ENCODE peak calls at places on chromosomes 1 and 21, in five cellular contexts. One of them, this sample, is unnamed.

GRCh38 chr1:3775498-3776230 is 3.1 kb downstream of the SMIM1 start:
- DNase-seq in SK-N-SH: peak
- DNase-seq in GM12878: no peak
- DNase-seq in K562: peak
- DNase-seq in H1: peak
- DNase-seq in this sample: peak

GRCh38 chr1:28983509-28984310 is 69.3 kb downstream of the EPB41 start:
- DNase-seq in K562: no peak
- DNase-seq in SK-N-SH: no peak
- DNase-seq in H1: no peak
- DNase-seq in GM12878: no peak
- DNase-seq in this sample: no peak

GRCh38 chr1:205301220-205301821 is 20.2 kb downstream of the NUAK2 start:
- DNase-seq in SK-N-SH: no peak
- DNase-seq in K562: no peak
- DNase-seq in GM12878: no peak
- DNase-seq in H1: peak
- DNase-seq in this sample: no peak

GRCh38 chr1:224266105-224266935 is 63.7 kb downstream of the NVL start:
- DNase-seq in SK-N-SH: no peak
- DNase-seq in K562: no peak
- DNase-seq in GM12878: peak
- DNase-seq in H1: no peak
- DNase-seq in this sample: no peak

GRCh38 chr1:12528021-12528852 is 89.8 kb downstream of the DHRS3 start:
- DNase-seq in SK-N-SH: no peak
- DNase-seq in H1: no peak
- DNase-seq in K562: peak
- DNase-seq in GM12878: no peak
- DNase-seq in this sample: peak

GRCh38 chr1:41673355-41673754 is 188.9 kb upstream of the EDN2 start:
- DNase-seq in H1: no peak
- DNase-seq in SK-N-SH: no peak
- DNase-seq in GM12878: peak
- DNase-seq in K562: no peak
- DNase-seq in this sample: no peak

GRCh38 chr1:119702384-119702783 is 9.3 kb upstream of the PHGDH start:
- DNase-seq in H1: no peak
- DNase-seq in GM12878: no peak
- DNase-seq in K562: no peak
- DNase-seq in SK-N-SH: no peak
- DNase-seq in this sample: no peak

GRCh38 chr1:94727846-94728715 is 92.1 kb upstream of the SLC44A3 start:
- DNase-seq in GM12878: no peak
- DNase-seq in K562: no peak
- DNase-seq in SK-N-SH: no peak
- DNase-seq in H1: no peak
- DNase-seq in this sample: no peak

GRCh38 chr21:29181799-29182470 is 51.5 kb downstream of the MAP3K7CL start:
- DNase-seq in SK-N-SH: no peak
- DNase-seq in H1: no peak
- DNase-seq in GM12878: no peak
- DNase-seq in K562: peak
- DNase-seq in this sample: no peak

GRCh38 chr1:19974822-19975416 is 4.5 kb downstream of the PLA2G2A start:
- DNase-seq in H1: peak
- DNase-seq in GM12878: no peak
- DNase-seq in K562: peak
- DNase-seq in SK-N-SH: peak
- DNase-seq in this sample: peak

GRCh38 chr21:42574234-42575027 is 60.8 kb downstream of the SLC37A1 start:
- DNase-seq in GM12878: no peak
- DNase-seq in SK-N-SH: peak
- DNase-seq in K562: peak
- DNase-seq in H1: no peak
- DNase-seq in this sample: no peak

GRCh38 chr1:167105150-167105840 is 11.4 kb downstream of the STYXL2 start:
- DNase-seq in SK-N-SH: no peak
- DNase-seq in H1: no peak
- DNase-seq in K562: no peak
- DNase-seq in GM12878: no peak
- DNase-seq in this sample: no peak

GRCh38 chr1:36576677-36577076 is 94.0 kb upstream of the CSF3R start:
- DNase-seq in GM12878: no peak
- DNase-seq in SK-N-SH: no peak
- DNase-seq in H1: no peak
- DNase-seq in K562: no peak
- DNase-seq in this sample: no peak

GRCh38 chr1:41513388-41513745 is 28.9 kb upstream of the EDN2 start:
- DNase-seq in H1: no peak
- DNase-seq in K562: peak
- DNase-seq in GM12878: no peak
- DNase-seq in SK-N-SH: peak
- DNase-seq in this sample: no peak

GRCh38 chr1:169146536-169147214 is 40.2 kb downstream of the ATP1B1 start:
- DNase-seq in GM12878: no peak
- DNase-seq in SK-N-SH: no peak
- DNase-seq in H1: no peak
- DNase-seq in K562: no peak
- DNase-seq in this sample: no peak

GRCh38 chr21:32332463-32332951 is 33.9 kb downstream of the MRAP start:
- DNase-seq in H1: no peak
- DNase-seq in K562: no peak
- DNase-seq in GM12878: peak
- DNase-seq in SK-N-SH: no peak
- DNase-seq in this sample: no peak

GRCh38 chr1:225437710-225438437 is 10.0 kb upstream of the LBR start:
- DNase-seq in H1: no peak
- DNase-seq in GM12878: no peak
- DNase-seq in SK-N-SH: no peak
- DNase-seq in K562: peak
- DNase-seq in this sample: no peak

GRCh38 chr1:247329097-247329617 is 2.5 kb downstream of the ZNF496 start:
- DNase-seq in K562: no peak
- DNase-seq in GM12878: no peak
- DNase-seq in SK-N-SH: no peak
- DNase-seq in H1: no peak
- DNase-seq in this sample: no peak

GRCh38 chr1:247331526-247332214 is at the start of gene ZNF496:
- DNase-seq in GM12878: no peak
- DNase-seq in SK-N-SH: peak
- DNase-seq in H1: peak
- DNase-seq in K562: peak
- DNase-seq in this sample: no peak

GRCh38 chr1:247332215-247332900 is 691 bp upstream of the ZNF496 start:
- DNase-seq in K562: peak
- DNase-seq in H1: no peak
- DNase-seq in SK-N-SH: peak
- DNase-seq in GM12878: no peak
- DNase-seq in this sample: no peak

GRCh38 chr1:247331172-247331525 is 518 bp downstream of the ZNF496 start:
- DNase-seq in GM12878: no peak
- DNase-seq in SK-N-SH: peak
- DNase-seq in H1: no peak
- DNase-seq in K562: peak
- DNase-seq in this sample: no peak

DNA sequence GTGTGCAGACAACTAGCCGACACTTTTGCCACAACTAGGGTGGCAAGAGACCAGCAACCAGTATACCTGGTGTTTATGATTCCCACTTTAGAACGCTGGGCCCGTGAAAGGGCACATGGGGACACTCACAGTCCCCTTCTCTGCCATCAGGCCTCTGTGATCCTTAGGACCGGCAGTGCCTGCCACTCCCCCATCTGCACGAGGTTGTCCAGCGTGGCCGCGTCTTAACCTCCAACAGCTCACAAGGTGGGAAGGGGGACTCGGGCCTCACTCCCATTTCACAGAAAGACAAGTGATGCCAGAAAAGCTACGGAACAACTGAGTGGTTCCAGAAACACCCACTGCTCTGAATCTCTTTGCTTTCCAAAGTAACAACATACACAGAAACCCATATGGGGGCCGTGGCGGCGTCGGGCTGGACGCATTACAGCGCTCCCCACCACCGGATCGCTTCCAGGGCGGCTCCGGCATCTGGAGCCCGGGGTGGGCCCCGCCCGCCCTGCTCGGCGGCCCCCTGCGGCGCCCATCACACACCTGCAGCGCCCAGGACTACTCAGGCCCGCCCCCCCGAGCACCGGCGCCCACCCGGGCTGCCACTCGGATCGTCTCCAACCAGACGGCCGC is 1.0 kb downstream of the ZNF496 start:
- DNase-seq in H1: no peak
- DNase-seq in K562: peak
- DNase-seq in GM12878: no peak
- DNase-seq in SK-N-SH: peak
- DNase-seq in this sample: no peak
- TF ChIP-seq SIN3A in H1: no peak
- TF ChIP-seq SIN3A in K562: peak
- TF ChIP-seq SIN3A in GM12878: no peak
- TF ChIP-seq SIN3A in SK-N-SH: no peak
- TF ChIP-seq SIN3A in this sample: no peak

GRCh38 chr21:43740497-43741156 is 21.7 kb downstream of the PDXK start:
- DNase-seq in GM12878: no peak
- DNase-seq in SK-N-SH: peak
- DNase-seq in H1: peak
- DNase-seq in K562: no peak
- DNase-seq in this sample: no peak
- TF ChIP-seq SIN3A in GM12878: no peak
- TF ChIP-seq SIN3A in SK-N-SH: no peak
- TF ChIP-seq SIN3A in H1: no peak
- TF ChIP-seq SIN3A in K562: no peak
- TF ChIP-seq SIN3A in this sample: no peak

GRCh38 chr1:202692959-202693555 is 17.2 kb downstream of the SYT2 start:
- DNase-seq in GM12878: no peak
- DNase-seq in K562: peak
- DNase-seq in SK-N-SH: peak
- DNase-seq in H1: no peak
- DNase-seq in this sample: no peak
- TF ChIP-seq SIN3A in GM12878: no peak
- TF ChIP-seq SIN3A in K562: no peak
- TF ChIP-seq SIN3A in SK-N-SH: no peak
- TF ChIP-seq SIN3A in H1: peak
- TF ChIP-seq SIN3A in this sample: no peak

GRCh38 chr1:110050602-110051261 is 16.3 kb downstream of the STRIP1 start:
- DNase-seq in GM12878: no peak
- DNase-seq in K562: no peak
- DNase-seq in SK-N-SH: no peak
- DNase-seq in H1: no peak
- DNase-seq in this sample: no peak

GRCh38 chr1:110048240-110048639 is 13.8 kb downstream of the STRIP1 start:
- DNase-seq in GM12878: no peak
- DNase-seq in K562: no peak
- DNase-seq in H1: no peak
- DNase-seq in SK-N-SH: no peak
- DNase-seq in this sample: no peak

GRCh38 chr1:110049801-110050601 is 15.6 kb downstream of the STRIP1 start:
- DNase-seq in H1: no peak
- DNase-seq in SK-N-SH: peak
- DNase-seq in K562: no peak
- DNase-seq in GM12878: no peak
- DNase-seq in this sample: no peak

GRCh38 chr1:110048923-110049601 is 14.6 kb downstream of the STRIP1 start:
- DNase-seq in SK-N-SH: no peak
- DNase-seq in H1: no peak
- DNase-seq in K562: no peak
- DNase-seq in GM12878: no peak
- DNase-seq in this sample: no peak

GRCh38 chr1:110047463-110047862 is 13.0 kb downstream of the STRIP1 start:
- DNase-seq in SK-N-SH: no peak
- DNase-seq in H1: no peak
- DNase-seq in K562: no peak
- DNase-seq in GM12878: no peak
- DNase-seq in this sample: no peak
- TF ChIP-seq SIN3A in SK-N-SH: no peak
- TF ChIP-seq SIN3A in H1: no peak
- TF ChIP-seq SIN3A in K562: no peak
- TF ChIP-seq SIN3A in GM12878: no peak
- TF ChIP-seq SIN3A in this sample: no peak